ENCODE peak calls at places on chromosome 15, in four cellular contexts. One of them, this sample, is unnamed. For H3K4me1 and H3K9me3, the result is how much of the 10 kb centered on the place peaks cover.

GRCh38 chr15:38531509-38531908 is 33.1 kb downstream of the RASGRP1 start:
- DNase-seq in left lung: no peak
- DNase-seq in SJCRH30: peak
- DNase-seq in endothelial cell of umbilical vein: no peak
- DNase-seq in this sample: no peak

GRCh38 chr15:47514251-47514652 is 203.1 kb upstream of the SEMA6D start:
- DNase-seq in endothelial cell of umbilical vein: peak
- DNase-seq in SJCRH30: peak
- DNase-seq in left lung: no peak
- DNase-seq in this sample: no peak

GRCh38 chr15:29141206-29141907 is 128.3 kb downstream of the NSMCE3 start:
- DNase-seq in endothelial cell of umbilical vein: no peak
- DNase-seq in left lung: no peak
- DNase-seq in SJCRH30: no peak
- DNase-seq in this sample: peak

GRCh38 chr15:68783226-68784054 is 37.3 kb downstream of the ANP32A start:
- DNase-seq in endothelial cell of umbilical vein: peak
- DNase-seq in left lung: no peak
- DNase-seq in SJCRH30: no peak
- DNase-seq in this sample: no peak

GRCh38 chr15:101120961-101121360 is 130.9 kb downstream of the CHSY1 start:
- DNase-seq in left lung: peak
- DNase-seq in endothelial cell of umbilical vein: no peak
- DNase-seq in SJCRH30: peak
- DNase-seq in this sample: no peak

GRCh38 chr15:63372018-63372705 is 9.5 kb downstream of the CA12 start:
- DNase-seq in left lung: peak
- DNase-seq in endothelial cell of umbilical vein: peak
- DNase-seq in SJCRH30: peak
- DNase-seq in this sample: no peak

GRCh38 chr15:43777293-43777819 is 590 bp upstream of the ELL3 start:
- DNase-seq in endothelial cell of umbilical vein: peak
- DNase-seq in left lung: peak
- DNase-seq in SJCRH30: no peak
- DNase-seq in this sample: peak

GRCh38 chr15:39746176-39746575 is 36.5 kb downstream of the FSIP1 start:
- DNase-seq in SJCRH30: no peak
- DNase-seq in endothelial cell of umbilical vein: no peak
- DNase-seq in left lung: no peak
- DNase-seq in this sample: no peak

GRCh38 chr15:55884223-55884622 is 109.2 kb downstream of the NEDD4 start:
- DNase-seq in SJCRH30: no peak
- DNase-seq in left lung: no peak
- DNase-seq in endothelial cell of umbilical vein: peak
- DNase-seq in this sample: no peak

GRCh38 chr15:22956257-22956979 is 23.8 kb downstream of the CYFIP1 start:
- DNase-seq in SJCRH30: no peak
- DNase-seq in left lung: no peak
- DNase-seq in endothelial cell of umbilical vein: peak
- DNase-seq in this sample: no peak

GRCh38 chr15:64236156-64236555 is 73.3 kb upstream of the PPIB start:
- DNase-seq in SJCRH30: no peak
- DNase-seq in left lung: no peak
- DNase-seq in endothelial cell of umbilical vein: no peak
- DNase-seq in this sample: no peak

GRCh38 chr15:45640610-45641009 is 5.8 kb downstream of the SQOR start:
- DNase-seq in SJCRH30: no peak
- DNase-seq in left lung: no peak
- DNase-seq in endothelial cell of umbilical vein: peak
- DNase-seq in this sample: no peak

GRCh38 chr15:69562564-69562963 is 109.9 kb downstream of the RPLP1 start:
- DNase-seq in SJCRH30: no peak
- DNase-seq in endothelial cell of umbilical vein: no peak
- DNase-seq in left lung: no peak
- DNase-seq in this sample: no peak

GRCh38 chr15:77974098-77974414 is 103.5 kb downstream of the TBC1D2B start:
- DNase-seq in SJCRH30: no peak
- DNase-seq in left lung: peak
- DNase-seq in endothelial cell of umbilical vein: no peak
- DNase-seq in this sample: peak

GRCh38 chr15:36529296-36530011 is 50.0 kb upstream of the CDIN1 start:
- DNase-seq in left lung: no peak
- DNase-seq in SJCRH30: no peak
- DNase-seq in endothelial cell of umbilical vein: no peak
- DNase-seq in this sample: no peak

GRCh38 chr15:36831915-36832310 is 252.5 kb downstream of the CDIN1 start:
- DNase-seq in SJCRH30: no peak
- DNase-seq in left lung: no peak
- DNase-seq in endothelial cell of umbilical vein: no peak
- DNase-seq in this sample: no peak

GRCh38 chr15:43775411-43775965 is 1.3 kb downstream of the ELL3 start:
- DNase-seq in endothelial cell of umbilical vein: peak
- DNase-seq in left lung: peak
- DNase-seq in SJCRH30: peak
- DNase-seq in this sample: no peak

GRCh38 chr15:95857124-95857757 is 473.3 kb upstream of the NR2F2 start:
- DNase-seq in left lung: no peak
- DNase-seq in endothelial cell of umbilical vein: peak
- DNase-seq in SJCRH30: no peak
- DNase-seq in this sample: no peak

GRCh38 chr15:70012895-70013294 is 84.8 kb downstream of the TLE3 start:
- DNase-seq in SJCRH30: no peak
- DNase-seq in left lung: no peak
- DNase-seq in endothelial cell of umbilical vein: no peak
- DNase-seq in this sample: no peak

GRCh38 chr15:78069630-78070029 is 7.9 kb downstream of the TBC1D2B start:
- DNase-seq in SJCRH30: no peak
- DNase-seq in endothelial cell of umbilical vein: no peak
- DNase-seq in left lung: no peak
- DNase-seq in this sample: no peak

GRCh38 chr15:76340198-76340801 is 3.7 kb downstream of the ISL2 start:
- DNase-seq in SJCRH30: no peak
- DNase-seq in endothelial cell of umbilical vein: peak
- DNase-seq in left lung: no peak
- DNase-seq in this sample: peak

GRCh38 chr15:62337934-62338333 is 172.8 kb upstream of the C2CD4B start:
- DNase-seq in SJCRH30: no peak
- DNase-seq in left lung: no peak
- DNase-seq in endothelial cell of umbilical vein: no peak
- DNase-seq in this sample: no peak

GRCh38 chr15:81002004-81002253 is 1.2 kb downstream of the TLNRD1 start:
- DNase-seq in left lung: no peak
- DNase-seq in endothelial cell of umbilical vein: no peak
- DNase-seq in SJCRH30: no peak
- DNase-seq in this sample: no peak

GRCh38 chr15:80932989-80933388 is 56.6 kb downstream of the MESD start:
- DNase-seq in endothelial cell of umbilical vein: peak
- DNase-seq in SJCRH30: no peak
- DNase-seq in left lung: no peak
- DNase-seq in this sample: no peak

GRCh38 chr15:99409097-99409473 is 156.7 kb upstream of the MEF2A start:
- DNase-seq in SJCRH30: peak
- DNase-seq in endothelial cell of umbilical vein: peak
- DNase-seq in left lung: peak
- DNase-seq in this sample: peak

GRCh38 chr15:39400821-39401550 is 179.9 kb upstream of the THBS1 start:
- DNase-seq in endothelial cell of umbilical vein: no peak
- DNase-seq in SJCRH30: no peak
- DNase-seq in left lung: no peak
- DNase-seq in this sample: no peak

GRCh38 chr15:70290708-70291107 is 193.0 kb upstream of the TLE3 start:
- DNase-seq in left lung: no peak
- DNase-seq in endothelial cell of umbilical vein: no peak
- DNase-seq in SJCRH30: no peak
- DNase-seq in this sample: no peak

GRCh38 chr15:65851981-65852380 is 17.3 kb upstream of the RAB11A start:
- DNase-seq in SJCRH30: no peak
- DNase-seq in endothelial cell of umbilical vein: no peak
- DNase-seq in left lung: no peak
- DNase-seq in this sample: no peak

GRCh38 chr15:65846120-65846519 is 23.2 kb upstream of the RAB11A start:
- DNase-seq in left lung: no peak
- DNase-seq in SJCRH30: no peak
- DNase-seq in endothelial cell of umbilical vein: no peak
- DNase-seq in this sample: no peak

DNA sequence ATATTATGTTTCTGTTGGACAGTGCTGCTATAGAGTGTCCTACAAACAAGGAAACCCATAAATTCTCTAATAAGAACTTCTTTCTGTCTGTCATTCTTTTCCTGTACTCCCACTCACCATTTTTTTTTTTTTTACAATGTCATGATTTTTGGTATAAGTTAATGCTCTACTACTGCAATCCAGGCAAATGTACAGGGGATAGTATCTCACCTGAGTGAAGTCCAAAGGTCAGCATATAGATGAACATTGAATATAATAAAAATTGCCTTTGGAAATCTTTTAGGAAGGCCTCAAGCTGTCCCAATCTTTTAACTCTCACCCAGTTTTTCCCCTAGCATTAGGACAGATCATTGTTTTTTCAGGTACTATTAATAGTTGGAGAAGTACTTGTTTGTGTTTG is 21.3 kb upstream of the RAB11A start:
- DNase-seq in SJCRH30: no peak
- DNase-seq in left lung: no peak
- DNase-seq in endothelial cell of umbilical vein: no peak
- DNase-seq in this sample: no peak
- H3K27ac ChIP-seq in SJCRH30: no peak
- H3K27ac ChIP-seq in left lung: no peak
- H3K27ac ChIP-seq in endothelial cell of umbilical vein: no peak
- H3K27ac ChIP-seq in this sample: no peak

DNA sequence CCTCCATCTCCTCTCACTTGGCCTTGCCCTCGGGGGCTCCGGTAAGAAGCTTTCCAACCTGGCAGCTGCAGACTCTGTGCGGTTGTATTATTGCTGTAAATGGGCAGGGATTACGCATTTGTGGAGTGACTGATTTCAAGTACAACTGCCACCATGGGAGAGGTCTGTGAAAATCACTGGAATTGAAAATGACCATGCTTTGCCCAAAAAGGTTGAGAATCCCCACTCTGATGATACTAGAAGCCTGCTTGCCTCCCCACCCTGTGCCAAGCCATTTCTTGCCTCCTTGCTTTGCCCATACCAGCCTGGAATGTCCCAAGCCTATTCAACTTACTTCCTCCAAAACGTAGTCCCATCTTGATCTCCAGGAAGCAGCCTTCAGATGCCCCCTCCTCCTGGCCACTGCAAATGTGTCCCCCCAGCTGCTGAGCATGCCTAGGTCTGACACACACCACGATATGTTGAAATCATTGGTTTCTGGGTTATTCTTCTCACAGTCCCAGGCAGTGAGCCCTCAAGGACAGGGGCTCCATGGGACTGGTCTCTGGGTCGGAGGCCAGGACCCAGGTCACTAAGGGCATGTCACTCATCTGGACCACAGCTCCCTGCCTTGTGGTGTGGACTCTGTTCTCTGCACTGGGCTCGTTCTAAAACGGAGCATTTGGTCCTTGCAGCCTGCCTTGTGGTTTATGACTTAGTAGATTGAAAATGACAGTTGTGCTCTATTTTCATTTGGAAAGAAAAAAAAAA is 42.9 kb downstream of the SMAD3 start:
- DNase-seq in endothelial cell of umbilical vein: no peak
- DNase-seq in SJCRH30: no peak
- DNase-seq in left lung: no peak
- DNase-seq in this sample: no peak
- H3K4me1 ChIP-seq in endothelial cell of umbilical vein: half or more
- H3K4me1 ChIP-seq in SJCRH30: under half
- H3K4me1 ChIP-seq in left lung: under half
- H3K4me1 ChIP-seq in this sample: half or more

DNA sequence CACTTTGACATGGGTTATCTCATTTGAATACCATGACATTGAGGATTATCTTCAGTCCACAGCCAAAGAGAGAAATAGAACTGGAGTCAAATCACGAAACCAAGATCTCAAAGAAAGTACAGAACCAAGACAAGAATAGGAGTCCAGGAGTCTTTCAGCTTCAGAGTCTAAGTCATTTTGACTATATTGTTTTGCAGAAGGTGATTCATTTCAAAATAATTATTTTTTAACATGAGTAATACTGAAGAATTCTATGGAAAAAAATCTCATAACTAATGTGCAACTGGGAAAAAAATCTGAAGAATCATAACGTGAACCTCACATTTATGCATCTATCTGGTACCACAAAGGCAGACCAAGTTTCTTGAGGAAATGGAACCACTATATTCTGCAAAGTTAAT is 60.3 kb downstream of the UBE3A start:
- DNase-seq in left lung: no peak
- DNase-seq in SJCRH30: no peak
- DNase-seq in endothelial cell of umbilical vein: no peak
- DNase-seq in this sample: no peak
- H3K9me3 ChIP-seq in left lung: under half
- H3K9me3 ChIP-seq in SJCRH30: under half
- H3K9me3 ChIP-seq in endothelial cell of umbilical vein: under half
- H3K9me3 ChIP-seq in this sample: under half

GRCh38 chr15:90149609-90150340 is 47.5 kb upstream of the IDH2 start:
- DNase-seq in endothelial cell of umbilical vein: no peak
- DNase-seq in SJCRH30: no peak
- DNase-seq in left lung: no peak
- DNase-seq in this sample: no peak

GRCh38 chr15:90153658-90154057 is 47.5 kb upstream of the SEMA4B start:
- DNase-seq in left lung: no peak
- DNase-seq in endothelial cell of umbilical vein: no peak
- DNase-seq in SJCRH30: no peak
- DNase-seq in this sample: no peak

GRCh38 chr15:90151989-90152645 is 49.0 kb upstream of the SEMA4B start:
- DNase-seq in endothelial cell of umbilical vein: no peak
- DNase-seq in left lung: no peak
- DNase-seq in SJCRH30: no peak
- DNase-seq in this sample: no peak

GRCh38 chr15:90154861-90155626 is 46.1 kb upstream of the SEMA4B start:
- DNase-seq in SJCRH30: peak
- DNase-seq in endothelial cell of umbilical vein: no peak
- DNase-seq in left lung: peak
- DNase-seq in this sample: no peak

GRCh38 chr15:90154246-90154645 is 46.9 kb upstream of the SEMA4B start:
- DNase-seq in endothelial cell of umbilical vein: no peak
- DNase-seq in SJCRH30: no peak
- DNase-seq in left lung: no peak
- DNase-seq in this sample: no peak
- H3K27ac ChIP-seq in endothelial cell of umbilical vein: no peak
- H3K27ac ChIP-seq in SJCRH30: no peak
- H3K27ac ChIP-seq in left lung: no peak
- H3K27ac ChIP-seq in this sample: no peak

DNA sequence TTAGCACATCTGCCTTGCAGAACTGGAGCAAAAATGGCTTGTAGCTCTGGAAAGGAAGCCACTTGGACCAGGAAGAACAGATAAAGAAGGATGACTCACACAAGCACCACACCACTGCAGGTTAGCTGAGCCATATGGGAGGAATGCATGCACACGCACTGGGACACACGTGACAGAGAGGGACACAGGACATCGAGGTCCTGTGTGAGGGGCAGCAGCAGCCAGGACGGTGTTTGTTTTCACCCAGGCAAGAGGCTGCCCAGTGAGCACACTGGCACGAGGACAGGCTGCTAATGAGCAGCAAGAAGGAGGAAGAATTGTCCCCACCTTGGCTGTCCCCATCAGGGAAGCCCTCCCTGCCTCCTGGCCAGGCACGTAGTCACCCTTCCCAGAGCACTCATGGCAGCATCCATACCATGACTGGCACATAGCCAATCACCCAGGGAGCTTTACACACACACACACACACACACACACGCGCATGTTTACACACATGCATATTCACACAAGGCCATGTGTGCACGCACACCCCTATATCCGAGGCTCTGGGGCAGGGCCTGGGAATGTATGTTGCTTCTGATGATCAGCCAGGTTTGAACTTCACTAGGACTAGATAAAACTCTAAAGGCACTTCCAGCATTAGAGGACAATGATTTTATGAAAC is 24.0 kb upstream of the SPTBN5 start:
- DNase-seq in left lung: no peak
- DNase-seq in endothelial cell of umbilical vein: peak
- DNase-seq in SJCRH30: no peak
- DNase-seq in this sample: no peak
- H3K4me1 ChIP-seq in left lung: under half
- H3K4me1 ChIP-seq in endothelial cell of umbilical vein: under half
- H3K4me1 ChIP-seq in SJCRH30: under half
- H3K4me1 ChIP-seq in this sample: under half

This sample was measured in kidney.